ENCODE peak calls at places on chromosomes 2 and 18, in six cellular contexts. F is neural progenitor cell, P is HCT116, C is MM.1S, T is fibroblast of lung, E is H9. M is an unnamed sample.

GRCh38 chr2:59249441-59250330 is 1008.6 kb upstream of the FANCL start:
- DNase-seq in F (peak), P (no peak), C (no peak), T (no peak), E (no peak), M (no peak)

GRCh38 chr2:169131587-169132512 is 62.5 kb downstream of the DHRS9 start:
- DNase-seq in F (peak), P (peak), C (peak), T (peak), E (no peak), M (peak)

GRCh38 chr2:235026649-235027557 is 75.1 kb downstream of the SH3BP4 start:
- DNase-seq in F (no peak), P (peak), C (no peak), T (peak), E (no peak), M (no peak)

GRCh38 chr2:109630441-109631425 is 16.6 kb downstream of the SOWAHC start:
- DNase-seq in F (no peak), P (no peak), C (no peak), T (no peak), E (no peak), M (no peak)

GRCh38 chr2:28997237-28997846 is 16.2 kb downstream of the TOGARAM2 start:
- DNase-seq in F (no peak), P (no peak), C (no peak), T (no peak), E (no peak), M (no peak)

GRCh38 chr2:187775651-187776050 is 221.4 kb upstream of the TFPI start:
- DNase-seq in F (no peak), P (no peak), C (no peak), T (no peak), E (no peak), M (no peak)

GRCh38 chr2:111691164-111691895 is 192.7 kb downstream of the ANAPC1 start:
- DNase-seq in F (no peak), P (no peak), C (no peak), T (peak), E (no peak), M (no peak)

GRCh38 chr18:79945118-79946042 is 6.1 kb downstream of the SLC66A2 start:
- DNase-seq in F (no peak), P (no peak), C (no peak), T (no peak), E (peak), M (no peak)

GRCh38 chr2:217086038-217086522 is 226.2 kb upstream of the TNP1 start:
- DNase-seq in F (no peak), P (no peak), C (no peak), T (peak), E (no peak), M (peak)

GRCh38 chr2:227479865-227480475 is 8.0 kb downstream of the AGFG1 start:
- DNase-seq in F (no peak), P (no peak), C (no peak), T (peak), E (no peak), M (no peak)
- TF ChIP-seq CTCF in F (no peak), P (peak), C (peak), T (peak), E (peak), M (peak)

GRCh38 chr2:241702405-241703127 is 727 bp downstream of the ING5 start:
- DNase-seq in F (peak), P (peak), C (peak), T (no peak), E (peak), M (peak)
- TF ChIP-seq CTCF in F (peak), P (peak), C (peak), T (no peak), E (peak), M (peak)

DNA sequence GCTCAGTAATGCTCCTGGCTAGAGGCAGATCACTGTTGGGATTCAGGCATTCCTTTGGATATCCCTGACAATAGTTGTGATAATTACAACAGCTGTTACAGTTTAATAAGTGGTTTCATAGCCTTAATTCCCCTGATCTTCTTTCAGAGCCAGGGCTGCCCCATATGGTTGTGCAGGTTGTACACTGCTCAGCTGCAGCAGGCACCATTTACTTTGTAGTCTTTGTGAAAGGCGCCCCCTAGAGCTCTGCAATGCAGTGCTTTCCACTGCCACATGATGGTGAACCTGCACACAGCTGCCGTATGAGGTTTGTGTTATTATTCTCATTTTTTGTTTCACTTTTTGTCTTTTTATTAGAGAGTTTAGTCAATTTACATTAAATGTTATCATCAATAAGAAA is 239.1 kb downstream of the KCNS3 start:
- DNase-seq in F (peak), P (peak), C (peak), T (peak), E (peak), M (peak)
- TF ChIP-seq CTCF in F (peak), P (peak), C (peak), T (peak), E (peak), M (peak)

DNA sequence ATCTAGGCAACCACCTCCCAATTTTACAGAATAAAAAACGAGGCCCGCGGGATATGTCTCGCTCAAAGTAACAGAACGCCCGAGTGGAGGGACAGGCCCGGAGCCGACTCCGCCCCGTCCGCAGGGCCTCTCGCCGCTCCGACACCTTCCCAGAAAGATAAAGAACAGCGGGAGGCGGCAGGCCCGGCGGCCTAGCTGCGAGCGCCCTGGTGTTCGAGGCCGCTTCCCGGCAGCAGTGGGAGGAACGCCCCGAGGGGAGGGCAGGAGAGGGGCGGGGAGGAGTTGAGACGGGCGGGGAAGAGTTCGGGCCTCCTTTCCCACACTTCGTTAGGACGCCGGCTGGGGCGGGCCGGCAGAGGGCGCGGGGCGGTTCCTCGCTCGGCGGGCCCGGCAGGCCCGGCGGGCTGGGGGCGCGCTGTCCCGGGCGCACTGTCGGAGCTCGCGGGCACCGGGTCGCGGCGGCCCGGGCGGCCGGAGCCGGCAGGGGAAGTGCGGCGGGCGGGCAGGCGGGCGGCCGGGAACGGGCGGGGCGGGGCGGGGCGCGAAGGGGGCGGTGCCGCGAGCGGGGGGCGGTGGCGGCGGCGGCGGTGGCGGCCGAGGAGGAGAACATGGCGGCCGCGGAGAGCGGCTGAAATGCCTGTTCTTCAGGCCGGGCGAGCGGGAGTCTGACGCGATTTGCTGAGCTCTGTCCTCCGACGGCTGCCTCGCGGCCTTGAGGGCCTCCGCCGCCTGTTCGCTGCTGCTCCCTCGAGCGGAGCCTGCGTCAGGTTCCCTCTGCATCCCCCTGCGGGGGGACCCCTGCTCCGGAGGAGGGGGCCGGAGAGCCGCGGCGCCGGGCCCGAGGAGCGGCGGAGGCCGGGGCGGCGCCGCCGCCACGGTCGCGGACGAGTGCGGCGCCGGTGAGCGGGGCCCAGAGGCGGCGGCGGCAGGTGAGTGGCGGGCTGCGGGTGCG is at the start of gene NCOA1:
- DNase-seq in F (peak), P (peak), C (peak), T (peak), E (peak), M (peak)
- TF ChIP-seq CTCF in F (peak), P (no peak), C (no peak), T (no peak), E (peak), M (peak)

GRCh38 chr2:133364636-133365035 is 203.6 kb downstream of the NCKAP5 start:
- DNase-seq in F (no peak), P (no peak), C (no peak), T (no peak), E (peak), M (no peak)
- TF ChIP-seq CTCF in F (no peak), P (no peak), C (no peak), T (no peak), E (peak), M (no peak)

GRCh38 chr2:86789687-86790133 is 1.0 kb downstream of the CD8A start:
- DNase-seq in F (no peak), P (no peak), C (no peak), T (no peak), E (no peak), M (no peak)

GRCh38 chr2:86790134-86790827 is 432 bp downstream of the CD8A start:
- DNase-seq in F (peak), P (no peak), C (no peak), T (no peak), E (peak), M (no peak)

GRCh38 chr2:86790828-86791561 is at the start of gene CD8A:
- DNase-seq in F (peak), P (no peak), C (no peak), T (peak), E (peak), M (peak)

GRCh38 chr2:86793752-86794151 is 3.0 kb upstream of the CD8A start:
- DNase-seq in F (no peak), P (no peak), C (peak), T (no peak), E (no peak), M (no peak)

GRCh38 chr2:86791574-86791973 is 861 bp upstream of the CD8A start:
- DNase-seq in F (peak), P (no peak), C (no peak), T (no peak), E (peak), M (no peak)
- TF ChIP-seq CTCF in F (no peak), P (no peak), C (no peak), T (no peak), E (no peak), M (no peak)

DNA sequence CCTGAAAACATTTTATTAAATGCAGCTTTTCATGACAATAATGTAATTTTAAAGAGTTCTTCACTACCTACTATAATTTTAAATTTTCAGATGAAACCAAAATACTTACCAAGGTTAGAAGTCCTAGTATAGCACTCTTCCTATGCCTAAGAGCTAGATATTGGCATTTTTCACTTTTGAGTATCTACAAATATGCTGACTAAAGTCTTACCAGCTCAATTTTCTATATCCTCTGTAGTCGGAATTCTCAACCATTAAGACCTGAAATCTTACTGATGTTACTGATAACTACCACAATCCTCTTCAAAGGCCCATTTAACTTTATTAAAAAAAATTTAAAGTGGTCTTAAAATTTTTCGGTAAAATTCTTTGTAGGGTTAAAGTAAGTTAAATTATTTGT is 32.0 kb downstream of the PREPL start:
- DNase-seq in F (no peak), P (no peak), C (no peak), T (no peak), E (no peak), M (no peak)
- TF ChIP-seq CTCF in F (no peak), P (no peak), C (no peak), T (no peak), E (no peak), M (no peak)

GRCh38 chr2:25168256-25169072 is at the start of gene POMC:
- DNase-seq in F (peak), P (no peak), C (no peak), T (peak), E (peak), M (peak)

GRCh38 chr2:25169073-25169470 is 692 bp upstream of the POMC start:
- DNase-seq in F (no peak), P (no peak), C (no peak), T (no peak), E (no peak), M (no peak)

GRCh38 chr2:25164526-25164925 is 3.9 kb downstream of the POMC start:
- DNase-seq in F (no peak), P (no peak), C (no peak), T (no peak), E (no peak), M (no peak)

GRCh38 chr2:25170888-25171287 is 2.5 kb upstream of the POMC start:
- DNase-seq in F (no peak), P (no peak), C (no peak), T (no peak), E (no peak), M (no peak)

GRCh38 chr2:25165992-25166618 is 2.3 kb downstream of the POMC start:
- DNase-seq in F (peak), P (peak), C (peak), T (no peak), E (peak), M (peak)
- TF ChIP-seq CTCF in F (peak), P (peak), C (peak), T (no peak), E (peak), M (peak)

GRCh38 chr2:212535963-212536362 is 2.6 kb downstream of the ERBB4 start:
- DNase-seq in F (peak), P (no peak), C (no peak), T (no peak), E (peak), M (no peak)

GRCh38 chr2:212538156-212539144 is at the start of gene ERBB4:
- DNase-seq in F (peak), P (no peak), C (no peak), T (no peak), E (no peak), M (peak)

GRCh38 chr2:212537311-212538155 is 1.1 kb downstream of the ERBB4 start:
- DNase-seq in F (peak), P (no peak), C (no peak), T (no peak), E (peak), M (peak)

GRCh38 chr2:212539145-212539880 is 711 bp upstream of the ERBB4 start:
- DNase-seq in F (peak), P (no peak), C (no peak), T (peak), E (peak), M (no peak)

DNA sequence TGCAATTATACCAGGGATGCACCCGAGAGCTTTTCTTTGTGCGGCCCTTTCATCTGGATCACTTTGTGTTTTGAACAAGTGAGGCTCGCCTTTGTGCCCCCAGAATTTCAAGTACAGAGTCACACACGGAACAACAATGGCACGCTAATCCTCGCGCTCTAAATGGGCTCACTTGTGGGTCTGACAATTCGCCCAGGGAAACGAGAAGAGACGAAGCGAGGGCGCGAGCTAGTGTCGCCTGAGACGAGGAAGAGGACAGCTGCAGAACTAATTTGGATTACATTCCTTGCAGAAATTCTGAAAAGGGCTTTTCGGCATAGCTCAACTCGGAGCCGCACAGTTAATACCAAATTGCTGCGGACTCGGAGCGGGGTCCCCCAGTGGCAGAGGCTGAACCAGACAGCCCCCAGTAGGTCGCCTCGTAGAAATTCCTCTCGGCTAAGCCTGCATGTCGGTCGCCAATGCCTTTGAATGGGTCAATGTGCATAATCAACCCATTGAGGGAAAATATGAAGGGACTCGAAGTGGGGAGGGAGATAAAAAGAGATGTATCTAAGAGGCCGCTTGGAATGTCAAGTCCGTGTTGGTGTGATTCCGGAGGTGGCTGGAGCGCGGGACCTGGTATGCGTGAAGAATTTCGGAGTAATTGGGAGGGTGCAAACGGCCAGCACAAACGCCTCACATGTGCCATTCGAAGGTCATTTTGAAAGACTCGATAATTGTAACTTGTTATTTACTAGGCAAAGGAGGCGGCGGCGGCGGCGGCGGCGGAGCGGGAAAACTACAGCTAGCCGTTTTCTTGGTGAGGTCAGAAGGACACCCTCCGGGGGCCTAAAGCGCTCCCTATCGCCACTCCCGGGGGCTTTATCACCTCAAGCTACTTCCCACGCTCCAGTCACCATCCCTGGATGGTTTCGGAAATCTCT is 2.0 kb downstream of the ERBB4 start:
- DNase-seq in F (peak), P (no peak), C (no peak), T (no peak), E (peak), M (no peak)
- TF ChIP-seq CTCF in F (peak), P (no peak), C (no peak), T (no peak), E (peak), M (no peak)

GRCh38 chr2:161988589-161988988 is 85.4 kb downstream of the DPP4 start:
- DNase-seq in F (peak), P (no peak), C (no peak), T (no peak), E (no peak), M (no peak)
- TF ChIP-seq CTCF in F (peak), P (no peak), C (no peak), T (no peak), E (peak), M (peak)

M was measured in GM20000.